ENCODE peak calls at places on chromosomes 2 and 18, in five cellular contexts. S, B, Q, W and V are unnamed samples.

GRCh38 chr2:50650398-50650810 is 381.5 kb downstream of the NRXN1 start:
- DNase-seq in S (no peak), B (no peak), Q (no peak), W (no peak), V (no peak)

GRCh38 chr18:76977681-76978234 is 154.8 kb downstream of the MBP start:
- DNase-seq in S (no peak), B (no peak), Q (no peak), W (no peak), V (no peak)

GRCh38 chr2:150528861-150529801 is 41.7 kb upstream of the RND3 start:
- DNase-seq in S (peak), B (peak), Q (no peak), W (peak), V (no peak)

GRCh38 chr18:69308620-69309019 is 92.1 kb upstream of the DOK6 start:
- DNase-seq in S (no peak), B (no peak), Q (no peak), W (no peak), V (no peak)

GRCh38 chr2:213669657-213670056 is 385.4 kb downstream of the SPAG16 start:
- DNase-seq in S (no peak), B (no peak), Q (no peak), W (no peak), V (no peak)

GRCh38 chr2:16475581-16475980 is 190.1 kb downstream of the CYRIA start:
- DNase-seq in S (peak), B (no peak), Q (no peak), W (no peak), V (no peak)

GRCh38 chr2:132038179-132038882 is 123.4 kb downstream of the ANKRD30BL start:
- DNase-seq in S (no peak), B (no peak), Q (no peak), W (no peak), V (no peak)

GRCh38 chr2:218518876-218519275 is 49.3 kb downstream of the USP37 start:
- DNase-seq in S (no peak), B (no peak), Q (no peak), W (no peak), V (no peak)

GRCh38 chr2:136005462-136006205 is 20.2 kb upstream of the DARS1 start:
- DNase-seq in S (no peak), B (peak), Q (no peak), W (no peak), V (no peak)

GRCh38 chr2:128324008-128324896 is 5.6 kb upstream of the HS6ST1 start:
- DNase-seq in S (no peak), B (peak), Q (no peak), W (no peak), V (peak)

GRCh38 chr2:61193670-61194561 is 31.9 kb downstream of the C2orf74 start:
- DNase-seq in S (no peak), B (no peak), Q (no peak), W (no peak), V (no peak)

GRCh38 chr2:98727369-98727749 is 3.6 kb downstream of the MGAT4A start:
- DNase-seq in S (no peak), B (no peak), Q (no peak), W (no peak), V (no peak)

GRCh38 chr2:20781656-20782265 is 41.1 kb downstream of the LDAH start:
- DNase-seq in S (no peak), B (peak), Q (no peak), W (peak), V (no peak)

GRCh38 chr18:54684786-54685185 is 93.7 kb downstream of the DYNAP start:
- DNase-seq in S (no peak), B (no peak), Q (no peak), W (peak), V (peak)

GRCh38 chr2:167960089-167960747 is 287.2 kb downstream of the STK39 start:
- DNase-seq in S (no peak), B (no peak), Q (no peak), W (no peak), V (no peak)

GRCh38 chr2:217854684-217855083 is 148.1 kb downstream of the TNS1 start:
- DNase-seq in S (no peak), B (no peak), Q (no peak), W (no peak), V (no peak)

GRCh38 chr2:96142217-96143113 is 2.8 kb downstream of the DUSP2 start:
- DNase-seq in S (no peak), B (peak), Q (no peak), W (no peak), V (no peak)

GRCh38 chr2:132690664-132691303 is 20.8 kb upstream of the LYPD1 start:
- DNase-seq in S (no peak), B (no peak), Q (no peak), W (no peak), V (no peak)

GRCh38 chr2:212898011-212898410 is 253.4 kb downstream of the IKZF2 start:
- DNase-seq in S (no peak), B (no peak), Q (no peak), W (no peak), V (no peak)

GRCh38 chr2:139478191-139478914 is 698.2 kb upstream of the NXPH2 start:
- DNase-seq in S (no peak), B (no peak), Q (no peak), W (no peak), V (no peak)
- TF ChIP-seq CTCF in S (no peak), B (no peak), Q (no peak), W (no peak), V (no peak)

GRCh38 chr2:215839816-215840215 is 173.5 kb downstream of the MREG start:
- DNase-seq in S (no peak), B (no peak), Q (no peak), W (no peak), V (no peak)
- H3K4me3 ChIP-seq in S (no peak), B (no peak), Q (no peak), W (no peak), V (no peak)

GRCh38 chr2:231394201-231395141 is 1.0 kb upstream of the B3GNT7 start:
- DNase-seq in S (no peak), B (peak), Q (no peak), W (no peak), V (no peak)
- TF ChIP-seq CTCF in S (peak), B (peak), Q (no peak), W (peak), V (no peak)

DNA sequence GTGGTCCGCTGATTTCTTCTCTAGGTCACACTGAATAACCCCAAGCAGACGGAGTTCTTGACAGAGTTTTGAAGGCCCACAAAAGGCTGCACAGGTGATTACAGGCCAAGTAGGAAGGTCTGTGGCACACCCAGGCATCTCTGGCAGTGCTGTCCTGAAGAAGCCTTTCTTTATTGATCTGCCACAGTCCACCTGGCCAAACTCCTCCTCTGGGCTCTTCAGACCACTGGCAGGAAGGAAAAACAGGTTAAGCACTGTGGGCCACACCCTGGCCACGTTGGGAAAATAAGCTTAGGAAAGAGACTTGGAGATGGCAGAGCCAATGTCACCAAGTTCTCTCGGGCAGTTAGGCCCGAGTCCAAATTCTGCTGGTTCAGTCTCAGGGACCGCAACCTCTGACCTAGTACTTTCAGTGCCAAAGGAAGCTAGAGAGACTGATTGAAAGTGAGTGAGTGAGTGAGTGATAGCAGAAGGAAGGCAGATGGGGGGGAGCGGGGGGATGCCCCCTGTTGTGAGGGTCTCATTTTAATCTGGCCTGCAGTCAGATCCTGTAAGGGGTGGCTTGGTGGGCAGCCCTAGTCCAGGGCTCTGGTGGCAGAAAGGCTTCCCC is 102.9 kb downstream of the TGFA start:
- DNase-seq in S (no peak), B (no peak), Q (no peak), W (no peak), V (no peak)
- H3K4me3 ChIP-seq in S (no peak), B (no peak), Q (no peak), W (no peak), V (no peak)